ENCODE peak calls at places on chromosome 21, in eight cellular contexts. B is stimulated activated CD4-positive, alpha-beta T cell treated with anti-CD3 and anti-CD28 coated beads, Interleukin-15, amount 100 ng/mL, for 1 hour; C is GM19239; J is sciatic nerve; U is cardiac muscle cell; R is ELR; H is DMS79 treated with DMSO at 0.1 percent for 48 hours; W is Right ventricle myocardium inferior. M is an unnamed sample.

GRCh38 chr21:37871121-37871862 is 45.0 kb downstream of the KCNJ6 start:
- DNase-seq in C (no peak), H (no peak), U (peak; percentile 25), W (no peak), B (no peak), J (no peak), R (peak; percentile 87), M (no peak)

GRCh38 chr21:43312751-43313169 is 114.2 kb downstream of the SIK1 start:
- DNase-seq in H (no peak), B (no peak), U (no peak), J (no peak), W (peak; percentile 57), C (no peak), R (no peak), M (peak; percentile 10)

GRCh38 chr21:29245104-29245643 is 53.5 kb upstream of the BACH1 start:
- DNase-seq in J (no peak), B (no peak), U (no peak), W (no peak), H (no peak), R (no peak), C (no peak), M (no peak)

GRCh38 chr21:46156378-46156645 is 933 bp upstream of the FTCD start:
- DNase-seq in W (no peak), J (no peak), C (no peak), U (no peak), R (no peak), H (no peak), B (no peak), M (no peak)

GRCh38 chr21:15732290-15732995 is 2.7 kb downstream of the USP25 start:
- DNase-seq in B (no peak), U (peak; percentile 55), C (peak; percentile 32), W (no peak), J (no peak), R (peak; percentile 43), H (no peak), M (no peak)

GRCh38 chr21:32587651-32588050 is 2.3 kb upstream of the TCP10L start:
- DNase-seq in B (no peak), U (no peak), R (no peak), H (no peak), J (no peak), W (no peak), C (no peak), M (no peak)

GRCh38 chr21:22476726-22477646 is 1478.8 kb downstream of the NCAM2 start:
- DNase-seq in H (no peak), W (no peak), B (no peak), R (no peak), J (no peak), C (no peak), U (no peak), M (no peak)

GRCh38 chr21:28699591-28700259 is 293.0 kb downstream of the LTN1 start:
- DNase-seq in B (no peak), W (no peak), J (no peak), R (no peak), U (no peak), H (no peak), C (no peak), M (no peak)

GRCh38 chr21:33403128-33403785 is at the start of gene IFNGR2:
- DNase-seq in B (peak; percentile 33), W (peak; percentile 84), R (peak; percentile 47), C (no peak), U (peak; percentile 56), H (no peak), J (peak; percentile 74), M (peak; percentile 50)

GRCh38 chr21:20875741-20876140 is 122.5 kb upstream of the NCAM2 start:
- DNase-seq in H (no peak), C (no peak), J (no peak), W (no peak), U (no peak), B (no peak), R (no peak), M (no peak)

GRCh38 chr21:37338671-37339526 is 27.7 kb upstream of the DYRK1A start:
- DNase-seq in W (peak; percentile 60), B (no peak), U (peak; percentile 96), C (no peak), R (peak; percentile 96), H (no peak), J (no peak), M (peak; percentile 53)

GRCh38 chr21:39030127-39030884 is 152.9 kb downstream of the PSMG1 start:
- DNase-seq in B (no peak), R (no peak), C (no peak), J (no peak), W (no peak), U (no peak), H (no peak), M (no peak)

GRCh38 chr21:36883532-36884486 is 82.7 kb downstream of the HLCS start:
- DNase-seq in R (peak; percentile 23), W (no peak), B (no peak), C (no peak), J (no peak), H (no peak), U (no peak), M (no peak)

GRCh38 chr21:25997788-25998611 is 172.6 kb downstream of the APP start:
- DNase-seq in H (peak; percentile 93), U (peak; percentile 28), R (no peak), B (no peak), J (no peak), W (no peak), C (no peak), M (no peak)

GRCh38 chr21:29340228-29340627 is 41.5 kb downstream of the BACH1 start:
- DNase-seq in U (no peak), W (no peak), J (no peak), H (no peak), B (no peak), C (no peak), R (no peak), M (no peak)

GRCh38 chr21:42056468-42056867 is 14.6 kb upstream of the UMODL1 start:
- DNase-seq in C (no peak), U (no peak), H (peak; percentile 94), B (no peak), W (no peak), R (no peak), J (no peak), M (no peak)

GRCh38 chr21:46202592-46203202 is 18.4 kb upstream of the SPATC1L start:
- DNase-seq in R (no peak), U (no peak), H (no peak), C (no peak), W (no peak), B (no peak), J (no peak), M (no peak)

GRCh38 chr21:44059710-44060109 is 47.5 kb upstream of the PWP2 start:
- DNase-seq in B (no peak), H (peak; percentile 96), R (no peak), J (no peak), W (no peak), C (no peak), U (no peak), M (no peak)

GRCh38 chr21:36297938-36298572 is 21.9 kb upstream of the MORC3 start:
- DNase-seq in B (peak; percentile 51), H (no peak), R (peak; percentile 27), J (no peak), C (peak; percentile 95), W (no peak), U (no peak), M (peak; percentile 66)

GRCh38 chr21:35062016-35062415 is 12.9 kb upstream of the RUNX1 start:
- DNase-seq in U (no peak), J (no peak), B (no peak), C (no peak), W (no peak), R (no peak), H (no peak), M (no peak)

GRCh38 chr21:20108976-20109375 is 889.2 kb upstream of the NCAM2 start:
- DNase-seq in R (no peak), B (no peak), W (no peak), J (no peak), U (no peak), C (no peak), H (no peak), M (no peak)

M was measured in right cardiac atrium.